ENCODE peak calls at places on chromosomes 3 and 15, in nine cellular contexts. One of them, this sample, is unnamed.
A peak's percentile ranks its signal among the peaks of the same experiment; 100 is the strongest.

GRCh38 chr15:62977952-62978811 is 64.4 kb upstream of the TPM1 start:
- DNase-seq in NCI-H460: no peak
- DNase-seq in kidney tubule cell: peak; percentile 96
- DNase-seq in EH: peak; percentile 98
- DNase-seq in fibroblast of lung: no peak
- DNase-seq in A549: peak; percentile 61
- DNase-seq in astrocyte of the spinal cord: peak; percentile 5
- DNase-seq in activated CD4-positive, alpha-beta T cell treated with anti-CD3 and anti-CD28 coated beads for 36 hours: no peak
- DNase-seq in stimulated activated CD4-positive, alpha-beta T cell treated with anti-CD3 and anti-CD28 coated beads, Interleukin-12 subunit alpha, Interleukin-12 subunit beta, amount 100 ng/mL, for 48 hours: no peak
- DNase-seq in this sample: no peak

GRCh38 chr3:18888370-18888769 is 259.9 kb upstream of the KCNH8 start:
- DNase-seq in NCI-H460: no peak
- DNase-seq in kidney tubule cell: no peak
- DNase-seq in EH: no peak
- DNase-seq in fibroblast of lung: no peak
- DNase-seq in A549: no peak
- DNase-seq in astrocyte of the spinal cord: no peak
- DNase-seq in activated CD4-positive, alpha-beta T cell treated with anti-CD3 and anti-CD28 coated beads for 36 hours: no peak
- DNase-seq in stimulated activated CD4-positive, alpha-beta T cell treated with anti-CD3 and anti-CD28 coated beads, Interleukin-12 subunit alpha, Interleukin-12 subunit beta, amount 100 ng/mL, for 48 hours: no peak
- DNase-seq in this sample: no peak

GRCh38 chr3:9231488-9231887 is 18.0 kb downstream of the SRGAP3 start:
- DNase-seq in NCI-H460: no peak
- DNase-seq in kidney tubule cell: no peak
- DNase-seq in EH: no peak
- DNase-seq in fibroblast of lung: no peak
- DNase-seq in A549: no peak
- DNase-seq in astrocyte of the spinal cord: no peak
- DNase-seq in activated CD4-positive, alpha-beta T cell treated with anti-CD3 and anti-CD28 coated beads for 36 hours: no peak
- DNase-seq in stimulated activated CD4-positive, alpha-beta T cell treated with anti-CD3 and anti-CD28 coated beads, Interleukin-12 subunit alpha, Interleukin-12 subunit beta, amount 100 ng/mL, for 48 hours: no peak
- DNase-seq in this sample: no peak

GRCh38 chr3:168085491-168086119 is 10.1 kb downstream of the GOLIM4 start:
- DNase-seq in NCI-H460: no peak
- DNase-seq in kidney tubule cell: peak; percentile 30
- DNase-seq in EH: no peak
- DNase-seq in fibroblast of lung: no peak
- DNase-seq in A549: no peak
- DNase-seq in astrocyte of the spinal cord: no peak
- DNase-seq in activated CD4-positive, alpha-beta T cell treated with anti-CD3 and anti-CD28 coated beads for 36 hours: no peak
- DNase-seq in stimulated activated CD4-positive, alpha-beta T cell treated with anti-CD3 and anti-CD28 coated beads, Interleukin-12 subunit alpha, Interleukin-12 subunit beta, amount 100 ng/mL, for 48 hours: no peak
- DNase-seq in this sample: no peak

GRCh38 chr15:61075741-61076140 is 153.4 kb downstream of the RORA start:
- DNase-seq in NCI-H460: no peak
- DNase-seq in kidney tubule cell: no peak
- DNase-seq in EH: no peak
- DNase-seq in fibroblast of lung: no peak
- DNase-seq in A549: no peak
- DNase-seq in astrocyte of the spinal cord: no peak
- DNase-seq in activated CD4-positive, alpha-beta T cell treated with anti-CD3 and anti-CD28 coated beads for 36 hours: no peak
- DNase-seq in stimulated activated CD4-positive, alpha-beta T cell treated with anti-CD3 and anti-CD28 coated beads, Interleukin-12 subunit alpha, Interleukin-12 subunit beta, amount 100 ng/mL, for 48 hours: no peak
- DNase-seq in this sample: no peak

GRCh38 chr3:168213920-168214319 is 118.2 kb upstream of the GOLIM4 start:
- DNase-seq in NCI-H460: no peak
- DNase-seq in kidney tubule cell: no peak
- DNase-seq in EH: peak; percentile 12
- DNase-seq in fibroblast of lung: peak; percentile 2
- DNase-seq in A549: no peak
- DNase-seq in astrocyte of the spinal cord: peak; percentile 6
- DNase-seq in activated CD4-positive, alpha-beta T cell treated with anti-CD3 and anti-CD28 coated beads for 36 hours: no peak
- DNase-seq in stimulated activated CD4-positive, alpha-beta T cell treated with anti-CD3 and anti-CD28 coated beads, Interleukin-12 subunit alpha, Interleukin-12 subunit beta, amount 100 ng/mL, for 48 hours: no peak
- DNase-seq in this sample: no peak

GRCh38 chr3:172569128-172570008 is 46.1 kb upstream of the TNFSF10 start:
- DNase-seq in NCI-H460: no peak
- DNase-seq in kidney tubule cell: no peak
- DNase-seq in EH: no peak
- DNase-seq in fibroblast of lung: no peak
- DNase-seq in A549: no peak
- DNase-seq in astrocyte of the spinal cord: no peak
- DNase-seq in activated CD4-positive, alpha-beta T cell treated with anti-CD3 and anti-CD28 coated beads for 36 hours: no peak
- DNase-seq in stimulated activated CD4-positive, alpha-beta T cell treated with anti-CD3 and anti-CD28 coated beads, Interleukin-12 subunit alpha, Interleukin-12 subunit beta, amount 100 ng/mL, for 48 hours: no peak
- DNase-seq in this sample: no peak

GRCh38 chr15:91855684-91856553 is 2.4 kb downstream of the SLCO3A1 start:
- DNase-seq in NCI-H460: no peak
- DNase-seq in kidney tubule cell: peak; percentile 68
- DNase-seq in EH: no peak
- DNase-seq in fibroblast of lung: no peak
- DNase-seq in A549: peak; percentile 64
- DNase-seq in astrocyte of the spinal cord: no peak
- DNase-seq in activated CD4-positive, alpha-beta T cell treated with anti-CD3 and anti-CD28 coated beads for 36 hours: peak; percentile 41
- DNase-seq in stimulated activated CD4-positive, alpha-beta T cell treated with anti-CD3 and anti-CD28 coated beads, Interleukin-12 subunit alpha, Interleukin-12 subunit beta, amount 100 ng/mL, for 48 hours: no peak
- DNase-seq in this sample: peak; percentile 91

GRCh38 chr3:35042210-35042960 is 596.9 kb upstream of the ARPP21 start:
- DNase-seq in NCI-H460: no peak
- DNase-seq in kidney tubule cell: no peak
- DNase-seq in EH: no peak
- DNase-seq in fibroblast of lung: no peak
- DNase-seq in A549: no peak
- DNase-seq in astrocyte of the spinal cord: no peak
- DNase-seq in activated CD4-positive, alpha-beta T cell treated with anti-CD3 and anti-CD28 coated beads for 36 hours: no peak
- DNase-seq in stimulated activated CD4-positive, alpha-beta T cell treated with anti-CD3 and anti-CD28 coated beads, Interleukin-12 subunit alpha, Interleukin-12 subunit beta, amount 100 ng/mL, for 48 hours: no peak
- DNase-seq in this sample: no peak

GRCh38 chr3:31407665-31408064 is 125.1 kb upstream of the STT3B start:
- DNase-seq in NCI-H460: no peak
- DNase-seq in kidney tubule cell: no peak
- DNase-seq in EH: peak; percentile 3
- DNase-seq in fibroblast of lung: peak; percentile 57
- DNase-seq in A549: no peak
- DNase-seq in astrocyte of the spinal cord: peak; percentile 61
- DNase-seq in activated CD4-positive, alpha-beta T cell treated with anti-CD3 and anti-CD28 coated beads for 36 hours: no peak
- DNase-seq in stimulated activated CD4-positive, alpha-beta T cell treated with anti-CD3 and anti-CD28 coated beads, Interleukin-12 subunit alpha, Interleukin-12 subunit beta, amount 100 ng/mL, for 48 hours: no peak
- DNase-seq in this sample: no peak

GRCh38 chr3:53763353-53763752 is 82.9 kb downstream of the CHDH start:
- DNase-seq in NCI-H460: no peak
- DNase-seq in kidney tubule cell: no peak
- DNase-seq in EH: no peak
- DNase-seq in fibroblast of lung: no peak
- DNase-seq in A549: no peak
- DNase-seq in astrocyte of the spinal cord: no peak
- DNase-seq in activated CD4-positive, alpha-beta T cell treated with anti-CD3 and anti-CD28 coated beads for 36 hours: no peak
- DNase-seq in stimulated activated CD4-positive, alpha-beta T cell treated with anti-CD3 and anti-CD28 coated beads, Interleukin-12 subunit alpha, Interleukin-12 subunit beta, amount 100 ng/mL, for 48 hours: no peak
- DNase-seq in this sample: no peak

GRCh38 chr15:82317091-82317489 is 32.2 kb downstream of the GOLGA6L10 start:
- DNase-seq in NCI-H460: no peak
- DNase-seq in kidney tubule cell: no peak
- DNase-seq in EH: no peak
- DNase-seq in fibroblast of lung: no peak
- DNase-seq in A549: no peak
- DNase-seq in astrocyte of the spinal cord: no peak
- DNase-seq in activated CD4-positive, alpha-beta T cell treated with anti-CD3 and anti-CD28 coated beads for 36 hours: peak; percentile 2
- DNase-seq in stimulated activated CD4-positive, alpha-beta T cell treated with anti-CD3 and anti-CD28 coated beads, Interleukin-12 subunit alpha, Interleukin-12 subunit beta, amount 100 ng/mL, for 48 hours: no peak
- DNase-seq in this sample: no peak

GRCh38 chr3:31142139-31142538 is 247.7 kb upstream of the GADL1 start:
- DNase-seq in NCI-H460: no peak
- DNase-seq in kidney tubule cell: no peak
- DNase-seq in EH: no peak
- DNase-seq in fibroblast of lung: no peak
- DNase-seq in A549: no peak
- DNase-seq in astrocyte of the spinal cord: no peak
- DNase-seq in activated CD4-positive, alpha-beta T cell treated with anti-CD3 and anti-CD28 coated beads for 36 hours: no peak
- DNase-seq in stimulated activated CD4-positive, alpha-beta T cell treated with anti-CD3 and anti-CD28 coated beads, Interleukin-12 subunit alpha, Interleukin-12 subunit beta, amount 100 ng/mL, for 48 hours: no peak
- DNase-seq in this sample: no peak

GRCh38 chr15:95290376-95290973 is 1040.0 kb upstream of the NR2F2 start:
- DNase-seq in NCI-H460: no peak
- DNase-seq in kidney tubule cell: peak; percentile 11
- DNase-seq in EH: no peak
- DNase-seq in fibroblast of lung: peak; percentile 50
- DNase-seq in A549: no peak
- DNase-seq in astrocyte of the spinal cord: no peak
- DNase-seq in activated CD4-positive, alpha-beta T cell treated with anti-CD3 and anti-CD28 coated beads for 36 hours: no peak
- DNase-seq in stimulated activated CD4-positive, alpha-beta T cell treated with anti-CD3 and anti-CD28 coated beads, Interleukin-12 subunit alpha, Interleukin-12 subunit beta, amount 100 ng/mL, for 48 hours: no peak
- DNase-seq in this sample: no peak

GRCh38 chr3:153977148-153977547 is 144.0 kb upstream of the ARHGEF26 start:
- DNase-seq in NCI-H460: no peak
- DNase-seq in kidney tubule cell: no peak
- DNase-seq in EH: no peak
- DNase-seq in fibroblast of lung: peak; percentile 46
- DNase-seq in A549: no peak
- DNase-seq in astrocyte of the spinal cord: peak; percentile 64
- DNase-seq in activated CD4-positive, alpha-beta T cell treated with anti-CD3 and anti-CD28 coated beads for 36 hours: no peak
- DNase-seq in stimulated activated CD4-positive, alpha-beta T cell treated with anti-CD3 and anti-CD28 coated beads, Interleukin-12 subunit alpha, Interleukin-12 subunit beta, amount 100 ng/mL, for 48 hours: no peak
- DNase-seq in this sample: no peak

GRCh38 chr3:150602426-150603089 is 563 bp upstream of the SELENOT start:
- DNase-seq in NCI-H460: no peak
- DNase-seq in kidney tubule cell: no peak
- DNase-seq in EH: no peak
- DNase-seq in fibroblast of lung: no peak
- DNase-seq in A549: no peak
- DNase-seq in astrocyte of the spinal cord: no peak
- DNase-seq in activated CD4-positive, alpha-beta T cell treated with anti-CD3 and anti-CD28 coated beads for 36 hours: no peak
- DNase-seq in stimulated activated CD4-positive, alpha-beta T cell treated with anti-CD3 and anti-CD28 coated beads, Interleukin-12 subunit alpha, Interleukin-12 subunit beta, amount 100 ng/mL, for 48 hours: no peak
- DNase-seq in this sample: peak; percentile 55

GRCh38 chr15:51550841-51551240 is 71.7 kb downstream of the DMXL2 start:
- DNase-seq in NCI-H460: no peak
- DNase-seq in kidney tubule cell: no peak
- DNase-seq in EH: no peak
- DNase-seq in fibroblast of lung: no peak
- DNase-seq in A549: no peak
- DNase-seq in astrocyte of the spinal cord: no peak
- DNase-seq in activated CD4-positive, alpha-beta T cell treated with anti-CD3 and anti-CD28 coated beads for 36 hours: no peak
- DNase-seq in stimulated activated CD4-positive, alpha-beta T cell treated with anti-CD3 and anti-CD28 coated beads, Interleukin-12 subunit alpha, Interleukin-12 subunit beta, amount 100 ng/mL, for 48 hours: no peak
- DNase-seq in this sample: no peak

GRCh38 chr15:66483131-66483566 is 14.4 kb downstream of the SNAPC5 start:
- DNase-seq in NCI-H460: no peak
- DNase-seq in kidney tubule cell: peak; percentile 96
- DNase-seq in EH: peak; percentile 68
- DNase-seq in fibroblast of lung: peak; percentile 58
- DNase-seq in A549: no peak
- DNase-seq in astrocyte of the spinal cord: peak; percentile 84
- DNase-seq in activated CD4-positive, alpha-beta T cell treated with anti-CD3 and anti-CD28 coated beads for 36 hours: no peak
- DNase-seq in stimulated activated CD4-positive, alpha-beta T cell treated with anti-CD3 and anti-CD28 coated beads, Interleukin-12 subunit alpha, Interleukin-12 subunit beta, amount 100 ng/mL, for 48 hours: no peak
- DNase-seq in this sample: no peak

GRCh38 chr3:46184469-46184868 is 23.6 kb downstream of the CCR1 start:
- DNase-seq in NCI-H460: no peak
- DNase-seq in kidney tubule cell: peak; percentile 65
- DNase-seq in EH: peak; percentile 64
- DNase-seq in fibroblast of lung: peak; percentile 70
- DNase-seq in A549: no peak
- DNase-seq in astrocyte of the spinal cord: peak; percentile 58
- DNase-seq in activated CD4-positive, alpha-beta T cell treated with anti-CD3 and anti-CD28 coated beads for 36 hours: no peak
- DNase-seq in stimulated activated CD4-positive, alpha-beta T cell treated with anti-CD3 and anti-CD28 coated beads, Interleukin-12 subunit alpha, Interleukin-12 subunit beta, amount 100 ng/mL, for 48 hours: no peak
- DNase-seq in this sample: no peak

GRCh38 chr3:15804553-15805095 is 6.8 kb upstream of the ANKRD28 start:
- DNase-seq in NCI-H460: no peak
- DNase-seq in kidney tubule cell: peak; percentile 31
- DNase-seq in EH: no peak
- DNase-seq in fibroblast of lung: no peak
- DNase-seq in A549: no peak
- DNase-seq in astrocyte of the spinal cord: no peak
- DNase-seq in activated CD4-positive, alpha-beta T cell treated with anti-CD3 and anti-CD28 coated beads for 36 hours: peak; percentile 20
- DNase-seq in stimulated activated CD4-positive, alpha-beta T cell treated with anti-CD3 and anti-CD28 coated beads, Interleukin-12 subunit alpha, Interleukin-12 subunit beta, amount 100 ng/mL, for 48 hours: no peak
- DNase-seq in this sample: no peak

GRCh38 chr3:130288670-130289069 is 56.8 kb upstream of the COL6A5 start:
- DNase-seq in NCI-H460: no peak
- DNase-seq in kidney tubule cell: no peak
- DNase-seq in EH: no peak
- DNase-seq in fibroblast of lung: no peak
- DNase-seq in A549: no peak
- DNase-seq in astrocyte of the spinal cord: no peak
- DNase-seq in activated CD4-positive, alpha-beta T cell treated with anti-CD3 and anti-CD28 coated beads for 36 hours: no peak
- DNase-seq in stimulated activated CD4-positive, alpha-beta T cell treated with anti-CD3 and anti-CD28 coated beads, Interleukin-12 subunit alpha, Interleukin-12 subunit beta, amount 100 ng/mL, for 48 hours: no peak
- DNase-seq in this sample: no peak

GRCh38 chr15:71424765-71425164 is 309.5 kb downstream of the THSD4 start:
- DNase-seq in NCI-H460: no peak
- DNase-seq in kidney tubule cell: no peak
- DNase-seq in EH: peak; percentile 23
- DNase-seq in fibroblast of lung: peak; percentile 59
- DNase-seq in A549: no peak
- DNase-seq in astrocyte of the spinal cord: peak; percentile 32
- DNase-seq in activated CD4-positive, alpha-beta T cell treated with anti-CD3 and anti-CD28 coated beads for 36 hours: no peak
- DNase-seq in stimulated activated CD4-positive, alpha-beta T cell treated with anti-CD3 and anti-CD28 coated beads, Interleukin-12 subunit alpha, Interleukin-12 subunit beta, amount 100 ng/mL, for 48 hours: no peak
- DNase-seq in this sample: no peak

GRCh38 chr3:126018545-126018944 is 49.6 kb downstream of the ROPN1B start:
- DNase-seq in NCI-H460: no peak
- DNase-seq in kidney tubule cell: no peak
- DNase-seq in EH: no peak
- DNase-seq in fibroblast of lung: no peak
- DNase-seq in A549: no peak
- DNase-seq in astrocyte of the spinal cord: no peak
- DNase-seq in activated CD4-positive, alpha-beta T cell treated with anti-CD3 and anti-CD28 coated beads for 36 hours: no peak
- DNase-seq in stimulated activated CD4-positive, alpha-beta T cell treated with anti-CD3 and anti-CD28 coated beads, Interleukin-12 subunit alpha, Interleukin-12 subunit beta, amount 100 ng/mL, for 48 hours: no peak
- DNase-seq in this sample: no peak

GRCh38 chr3:39025222-39025970 is 26.3 kb downstream of the SCN11A start:
- DNase-seq in NCI-H460: no peak
- DNase-seq in kidney tubule cell: no peak
- DNase-seq in EH: peak; percentile 15
- DNase-seq in fibroblast of lung: no peak
- DNase-seq in A549: no peak
- DNase-seq in astrocyte of the spinal cord: no peak
- DNase-seq in activated CD4-positive, alpha-beta T cell treated with anti-CD3 and anti-CD28 coated beads for 36 hours: no peak
- DNase-seq in stimulated activated CD4-positive, alpha-beta T cell treated with anti-CD3 and anti-CD28 coated beads, Interleukin-12 subunit alpha, Interleukin-12 subunit beta, amount 100 ng/mL, for 48 hours: no peak
- DNase-seq in this sample: no peak

GRCh38 chr3:180278583-180279188 is 241.9 kb upstream of the PEX5L start:
- DNase-seq in NCI-H460: no peak
- DNase-seq in kidney tubule cell: no peak
- DNase-seq in EH: no peak
- DNase-seq in fibroblast of lung: no peak
- DNase-seq in A549: no peak
- DNase-seq in astrocyte of the spinal cord: no peak
- DNase-seq in activated CD4-positive, alpha-beta T cell treated with anti-CD3 and anti-CD28 coated beads for 36 hours: no peak
- DNase-seq in stimulated activated CD4-positive, alpha-beta T cell treated with anti-CD3 and anti-CD28 coated beads, Interleukin-12 subunit alpha, Interleukin-12 subunit beta, amount 100 ng/mL, for 48 hours: no peak
- DNase-seq in this sample: peak; percentile 68

GRCh38 chr3:37194533-37194932 is 20.2 kb upstream of the LRRFIP2 start:
- DNase-seq in NCI-H460: no peak
- DNase-seq in kidney tubule cell: no peak
- DNase-seq in EH: no peak
- DNase-seq in fibroblast of lung: no peak
- DNase-seq in A549: no peak
- DNase-seq in astrocyte of the spinal cord: no peak
- DNase-seq in activated CD4-positive, alpha-beta T cell treated with anti-CD3 and anti-CD28 coated beads for 36 hours: no peak
- DNase-seq in stimulated activated CD4-positive, alpha-beta T cell treated with anti-CD3 and anti-CD28 coated beads, Interleukin-12 subunit alpha, Interleukin-12 subunit beta, amount 100 ng/mL, for 48 hours: no peak
- DNase-seq in this sample: no peak

GRCh38 chr3:64056616-64057165 is 33.4 kb upstream of the PSMD6 start:
- DNase-seq in NCI-H460: no peak
- DNase-seq in kidney tubule cell: peak; percentile 47
- DNase-seq in EH: peak; percentile 64
- DNase-seq in fibroblast of lung: no peak
- DNase-seq in A549: no peak
- DNase-seq in astrocyte of the spinal cord: peak; percentile 91
- DNase-seq in activated CD4-positive, alpha-beta T cell treated with anti-CD3 and anti-CD28 coated beads for 36 hours: no peak
- DNase-seq in stimulated activated CD4-positive, alpha-beta T cell treated with anti-CD3 and anti-CD28 coated beads, Interleukin-12 subunit alpha, Interleukin-12 subunit beta, amount 100 ng/mL, for 48 hours: no peak
- DNase-seq in this sample: no peak

GRCh38 chr3:53531749-53532148 is 37.3 kb downstream of the CACNA1D start:
- DNase-seq in NCI-H460: no peak
- DNase-seq in kidney tubule cell: peak; percentile 16
- DNase-seq in EH: no peak
- DNase-seq in fibroblast of lung: no peak
- DNase-seq in A549: no peak
- DNase-seq in astrocyte of the spinal cord: no peak
- DNase-seq in activated CD4-positive, alpha-beta T cell treated with anti-CD3 and anti-CD28 coated beads for 36 hours: no peak
- DNase-seq in stimulated activated CD4-positive, alpha-beta T cell treated with anti-CD3 and anti-CD28 coated beads, Interleukin-12 subunit alpha, Interleukin-12 subunit beta, amount 100 ng/mL, for 48 hours: no peak
- DNase-seq in this sample: no peak

GRCh38 chr3:60720696-60721228 is 530.5 kb downstream of the FHIT start:
- DNase-seq in NCI-H460: no peak
- DNase-seq in kidney tubule cell: no peak
- DNase-seq in EH: no peak
- DNase-seq in fibroblast of lung: peak; percentile 6
- DNase-seq in A549: no peak
- DNase-seq in astrocyte of the spinal cord: no peak
- DNase-seq in activated CD4-positive, alpha-beta T cell treated with anti-CD3 and anti-CD28 coated beads for 36 hours: no peak
- DNase-seq in stimulated activated CD4-positive, alpha-beta T cell treated with anti-CD3 and anti-CD28 coated beads, Interleukin-12 subunit alpha, Interleukin-12 subunit beta, amount 100 ng/mL, for 48 hours: no peak
- DNase-seq in this sample: no peak

GRCh38 chr3:32959370-32959769 is 7.9 kb downstream of the CCR4 start:
- DNase-seq in NCI-H460: no peak
- DNase-seq in kidney tubule cell: no peak
- DNase-seq in EH: peak; percentile 11
- DNase-seq in fibroblast of lung: no peak
- DNase-seq in A549: no peak
- DNase-seq in astrocyte of the spinal cord: no peak
- DNase-seq in activated CD4-positive, alpha-beta T cell treated with anti-CD3 and anti-CD28 coated beads for 36 hours: peak; percentile 43
- DNase-seq in stimulated activated CD4-positive, alpha-beta T cell treated with anti-CD3 and anti-CD28 coated beads, Interleukin-12 subunit alpha, Interleukin-12 subunit beta, amount 100 ng/mL, for 48 hours: no peak
- DNase-seq in this sample: no peak

GRCh38 chr3:33402936-33403335 is 37.3 kb downstream of the UBP1 start:
- DNase-seq in NCI-H460: no peak
- DNase-seq in kidney tubule cell: no peak
- DNase-seq in EH: no peak
- DNase-seq in fibroblast of lung: no peak
- DNase-seq in A549: no peak
- DNase-seq in astrocyte of the spinal cord: no peak
- DNase-seq in activated CD4-positive, alpha-beta T cell treated with anti-CD3 and anti-CD28 coated beads for 36 hours: no peak
- DNase-seq in stimulated activated CD4-positive, alpha-beta T cell treated with anti-CD3 and anti-CD28 coated beads, Interleukin-12 subunit alpha, Interleukin-12 subunit beta, amount 100 ng/mL, for 48 hours: no peak
- DNase-seq in this sample: no peak